ENCODE peak calls at places on chromosome 5, in ten cellular contexts. One of them, this sample, is unnamed. For H3K9me3 and H3K4me1, the result is how much of the 10 kb centered on the place peaks cover.

GRCh38 chr5:134140530-134141201 is 26.2 kb downstream of the TCF7 start:
- DNase-seq in A549: peak
- DNase-seq in heart left ventricle: peak
- DNase-seq in esophagus squamous epithelium: no peak
- DNase-seq in pancreas: peak
- DNase-seq in fibroblast of lung: peak
- DNase-seq in PC-9: peak
- DNase-seq in neural progenitor cell: peak
- DNase-seq in upper lobe of right lung: peak
- DNase-seq in body of pancreas: peak
- DNase-seq in this sample: no peak

GRCh38 chr5:157464518-157465171 is 4.6 kb downstream of the NIPAL4 start:
- DNase-seq in A549: peak
- DNase-seq in heart left ventricle: peak
- DNase-seq in esophagus squamous epithelium: no peak
- DNase-seq in pancreas: no peak
- DNase-seq in fibroblast of lung: peak
- DNase-seq in PC-9: peak
- DNase-seq in neural progenitor cell: no peak
- DNase-seq in upper lobe of right lung: no peak
- DNase-seq in body of pancreas: no peak
- DNase-seq in this sample: peak

GRCh38 chr5:131466171-131466766 is 168.8 kb downstream of the RAPGEF6 start:
- DNase-seq in A549: no peak
- DNase-seq in heart left ventricle: no peak
- DNase-seq in esophagus squamous epithelium: no peak
- DNase-seq in pancreas: no peak
- DNase-seq in fibroblast of lung: peak
- DNase-seq in PC-9: no peak
- DNase-seq in neural progenitor cell: no peak
- DNase-seq in upper lobe of right lung: no peak
- DNase-seq in body of pancreas: no peak
- DNase-seq in this sample: no peak

GRCh38 chr5:102481044-102481715 is 17.6 kb downstream of the SLCO6A1 start:
- DNase-seq in A549: no peak
- DNase-seq in heart left ventricle: no peak
- DNase-seq in esophagus squamous epithelium: no peak
- DNase-seq in pancreas: no peak
- DNase-seq in fibroblast of lung: no peak
- DNase-seq in PC-9: no peak
- DNase-seq in neural progenitor cell: no peak
- DNase-seq in upper lobe of right lung: no peak
- DNase-seq in body of pancreas: no peak
- DNase-seq in this sample: no peak

GRCh38 chr5:146588331-146588730 is 72.3 kb upstream of the GPR151 start:
- DNase-seq in A549: no peak
- DNase-seq in heart left ventricle: no peak
- DNase-seq in esophagus squamous epithelium: no peak
- DNase-seq in pancreas: no peak
- DNase-seq in fibroblast of lung: no peak
- DNase-seq in PC-9: no peak
- DNase-seq in neural progenitor cell: no peak
- DNase-seq in upper lobe of right lung: no peak
- DNase-seq in body of pancreas: no peak
- DNase-seq in this sample: no peak

GRCh38 chr5:675876-676698 is 17.1 kb downstream of the TPPP start:
- DNase-seq in A549: no peak
- DNase-seq in heart left ventricle: peak
- DNase-seq in esophagus squamous epithelium: no peak
- DNase-seq in pancreas: peak
- DNase-seq in fibroblast of lung: no peak
- DNase-seq in PC-9: no peak
- DNase-seq in neural progenitor cell: no peak
- DNase-seq in upper lobe of right lung: peak
- DNase-seq in body of pancreas: no peak
- DNase-seq in this sample: no peak

GRCh38 chr5:151213803-151214613 is 9.9 kb downstream of the CCDC69 start:
- DNase-seq in A549: no peak
- DNase-seq in heart left ventricle: peak
- DNase-seq in esophagus squamous epithelium: peak
- DNase-seq in pancreas: peak
- DNase-seq in fibroblast of lung: peak
- DNase-seq in PC-9: no peak
- DNase-seq in neural progenitor cell: no peak
- DNase-seq in upper lobe of right lung: peak
- DNase-seq in body of pancreas: peak
- DNase-seq in this sample: peak

GRCh38 chr5:150672884-150673275 is 11.8 kb downstream of the MYOZ3 start:
- DNase-seq in A549: no peak
- DNase-seq in heart left ventricle: no peak
- DNase-seq in esophagus squamous epithelium: no peak
- DNase-seq in pancreas: no peak
- DNase-seq in fibroblast of lung: no peak
- DNase-seq in PC-9: no peak
- DNase-seq in neural progenitor cell: no peak
- DNase-seq in upper lobe of right lung: no peak
- DNase-seq in body of pancreas: no peak
- DNase-seq in this sample: no peak

GRCh38 chr5:170571331-170571731 is 67.5 kb downstream of the KCNIP1 start:
- DNase-seq in A549: peak
- DNase-seq in heart left ventricle: no peak
- DNase-seq in esophagus squamous epithelium: no peak
- DNase-seq in pancreas: no peak
- DNase-seq in fibroblast of lung: no peak
- DNase-seq in PC-9: no peak
- DNase-seq in neural progenitor cell: no peak
- DNase-seq in upper lobe of right lung: no peak
- DNase-seq in body of pancreas: no peak
- DNase-seq in this sample: no peak

GRCh38 chr5:153831976-153832375 is 206.7 kb downstream of the FAM114A2 start:
- DNase-seq in A549: peak
- DNase-seq in heart left ventricle: no peak
- DNase-seq in esophagus squamous epithelium: no peak
- DNase-seq in pancreas: no peak
- DNase-seq in fibroblast of lung: peak
- DNase-seq in PC-9: no peak
- DNase-seq in neural progenitor cell: peak
- DNase-seq in upper lobe of right lung: no peak
- DNase-seq in body of pancreas: no peak
- DNase-seq in this sample: no peak

GRCh38 chr5:35600591-35600990 is 17.1 kb upstream of the SPEF2 start:
- DNase-seq in A549: no peak
- DNase-seq in heart left ventricle: no peak
- DNase-seq in esophagus squamous epithelium: no peak
- DNase-seq in pancreas: no peak
- DNase-seq in fibroblast of lung: no peak
- DNase-seq in PC-9: no peak
- DNase-seq in neural progenitor cell: no peak
- DNase-seq in upper lobe of right lung: no peak
- DNase-seq in body of pancreas: no peak
- DNase-seq in this sample: no peak

GRCh38 chr5:35593338-35593737 is 24.3 kb upstream of the SPEF2 start:
- DNase-seq in A549: no peak
- DNase-seq in heart left ventricle: no peak
- DNase-seq in esophagus squamous epithelium: no peak
- DNase-seq in pancreas: no peak
- DNase-seq in fibroblast of lung: no peak
- DNase-seq in PC-9: no peak
- DNase-seq in neural progenitor cell: no peak
- DNase-seq in upper lobe of right lung: no peak
- DNase-seq in body of pancreas: no peak
- DNase-seq in this sample: no peak

GRCh38 chr5:35598707-35599370 is 18.8 kb upstream of the SPEF2 start:
- DNase-seq in A549: no peak
- DNase-seq in heart left ventricle: no peak
- DNase-seq in esophagus squamous epithelium: no peak
- DNase-seq in pancreas: peak
- DNase-seq in fibroblast of lung: no peak
- DNase-seq in PC-9: no peak
- DNase-seq in neural progenitor cell: peak
- DNase-seq in upper lobe of right lung: no peak
- DNase-seq in body of pancreas: peak
- DNase-seq in this sample: no peak
- TF ChIP-seq CTCF in A549: no peak
- TF ChIP-seq CTCF in heart left ventricle: no peak
- TF ChIP-seq CTCF in esophagus squamous epithelium: peak
- TF ChIP-seq CTCF in pancreas: no peak
- TF ChIP-seq CTCF in fibroblast of lung: no peak
- TF ChIP-seq CTCF in PC-9: no peak
- TF ChIP-seq CTCF in neural progenitor cell: peak
- TF ChIP-seq CTCF in upper lobe of right lung: no peak
- TF ChIP-seq CTCF in body of pancreas: peak
- TF ChIP-seq CTCF in this sample: no peak

DNA sequence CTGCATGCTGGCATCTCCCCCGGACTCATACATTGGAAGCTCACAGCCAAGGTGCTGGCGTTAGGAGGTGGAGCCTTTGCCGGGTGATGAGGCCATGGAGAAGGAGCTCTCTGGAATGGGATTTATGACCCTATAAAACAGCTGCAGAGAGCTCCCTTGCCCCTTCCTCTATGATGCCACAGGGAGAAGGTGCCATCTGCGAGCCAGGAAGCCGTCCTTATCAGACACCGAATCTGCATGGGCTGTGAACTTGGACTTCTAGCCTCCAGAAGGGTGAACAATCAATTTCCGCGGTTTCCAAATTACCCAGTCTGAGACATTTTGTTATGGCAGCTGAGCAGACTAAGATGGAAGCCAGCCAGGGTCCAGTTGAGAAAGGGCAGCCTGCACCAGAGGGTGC is 381.2 kb upstream of the IRX1 start:
- DNase-seq in A549: no peak
- DNase-seq in heart left ventricle: peak
- DNase-seq in esophagus squamous epithelium: no peak
- DNase-seq in pancreas: no peak
- DNase-seq in fibroblast of lung: no peak
- DNase-seq in PC-9: no peak
- DNase-seq in neural progenitor cell: no peak
- DNase-seq in upper lobe of right lung: no peak
- DNase-seq in body of pancreas: no peak
- DNase-seq in this sample: no peak
- H3K9me3 ChIP-seq in A549: under half
- H3K9me3 ChIP-seq in heart left ventricle: under half
- H3K9me3 ChIP-seq in esophagus squamous epithelium: under half
- H3K9me3 ChIP-seq in pancreas: under half
- H3K9me3 ChIP-seq in fibroblast of lung: under half
- H3K9me3 ChIP-seq in PC-9: under half
- H3K9me3 ChIP-seq in neural progenitor cell: under half
- H3K9me3 ChIP-seq in upper lobe of right lung: under half
- H3K9me3 ChIP-seq in body of pancreas: under half
- H3K9me3 ChIP-seq in this sample: under half

GRCh38 chr5:143147382-143147781 is 256.1 kb downstream of the NR3C1 start:
- DNase-seq in A549: no peak
- DNase-seq in heart left ventricle: no peak
- DNase-seq in esophagus squamous epithelium: no peak
- DNase-seq in pancreas: no peak
- DNase-seq in fibroblast of lung: no peak
- DNase-seq in PC-9: no peak
- DNase-seq in neural progenitor cell: no peak
- DNase-seq in upper lobe of right lung: no peak
- DNase-seq in body of pancreas: no peak
- DNase-seq in this sample: no peak
- H3K4me1 ChIP-seq in A549: under half
- H3K4me1 ChIP-seq in heart left ventricle: under half
- H3K4me1 ChIP-seq in esophagus squamous epithelium: under half
- H3K4me1 ChIP-seq in pancreas: under half
- H3K4me1 ChIP-seq in fibroblast of lung: under half
- H3K4me1 ChIP-seq in PC-9: under half
- H3K4me1 ChIP-seq in neural progenitor cell: under half
- H3K4me1 ChIP-seq in upper lobe of right lung: under half
- H3K4me1 ChIP-seq in body of pancreas: under half
- H3K4me1 ChIP-seq in this sample: under half

DNA sequence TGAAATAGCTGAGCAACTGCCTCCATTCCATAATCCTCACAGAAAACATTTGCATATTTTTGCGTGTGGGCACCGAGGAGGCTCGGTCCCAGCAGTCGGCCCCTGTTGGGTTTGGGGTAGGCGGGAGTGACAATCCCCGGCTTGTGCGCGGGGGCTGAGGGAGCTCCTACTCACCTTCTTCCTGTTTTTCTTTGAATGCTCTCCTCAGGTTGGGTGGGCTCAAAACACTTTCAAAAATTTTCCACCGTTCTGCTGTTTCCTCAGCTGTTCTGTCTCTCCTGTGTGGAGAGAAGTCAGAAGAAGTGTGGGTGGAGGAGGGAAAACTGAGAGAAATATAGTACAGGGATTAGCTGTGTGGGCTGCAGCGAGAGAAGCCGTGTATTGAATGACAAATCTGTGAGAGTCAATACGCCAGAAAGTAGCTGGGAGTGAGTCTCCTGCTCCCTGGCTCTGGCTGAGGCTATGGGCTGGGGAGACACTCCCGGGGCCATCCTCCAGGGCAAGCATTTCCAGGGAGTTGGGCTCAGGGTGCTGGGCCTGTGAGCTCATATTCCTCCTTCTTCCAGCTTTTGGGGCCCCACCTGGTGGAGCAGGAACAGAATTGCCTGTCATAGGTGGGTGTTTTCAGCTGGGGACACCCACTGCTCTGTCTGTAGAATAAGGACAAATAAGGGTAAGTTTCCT is 84.7 kb downstream of the CMYA5 start:
- DNase-seq in A549: peak
- DNase-seq in heart left ventricle: no peak
- DNase-seq in esophagus squamous epithelium: no peak
- DNase-seq in pancreas: no peak
- DNase-seq in fibroblast of lung: no peak
- DNase-seq in PC-9: peak
- DNase-seq in neural progenitor cell: peak
- DNase-seq in upper lobe of right lung: no peak
- DNase-seq in body of pancreas: no peak
- DNase-seq in this sample: no peak
- TF ChIP-seq CTCF in A549: peak
- TF ChIP-seq CTCF in heart left ventricle: peak
- TF ChIP-seq CTCF in esophagus squamous epithelium: no peak
- TF ChIP-seq CTCF in pancreas: no peak
- TF ChIP-seq CTCF in fibroblast of lung: no peak
- TF ChIP-seq CTCF in PC-9: peak
- TF ChIP-seq CTCF in neural progenitor cell: peak
- TF ChIP-seq CTCF in upper lobe of right lung: peak
- TF ChIP-seq CTCF in body of pancreas: no peak
- TF ChIP-seq CTCF in this sample: no peak

GRCh38 chr5:98770158-98770910 is 3.1 kb upstream of the RGMB start:
- DNase-seq in A549: no peak
- DNase-seq in heart left ventricle: peak
- DNase-seq in esophagus squamous epithelium: no peak
- DNase-seq in pancreas: peak
- DNase-seq in fibroblast of lung: peak
- DNase-seq in PC-9: peak
- DNase-seq in neural progenitor cell: peak
- DNase-seq in upper lobe of right lung: peak
- DNase-seq in body of pancreas: peak
- DNase-seq in this sample: peak
- H3K9me3 ChIP-seq in A549: under half
- H3K9me3 ChIP-seq in heart left ventricle: under half
- H3K9me3 ChIP-seq in esophagus squamous epithelium: under half
- H3K9me3 ChIP-seq in pancreas: under half
- H3K9me3 ChIP-seq in fibroblast of lung: under half
- H3K9me3 ChIP-seq in PC-9: under half
- H3K9me3 ChIP-seq in neural progenitor cell: under half
- H3K9me3 ChIP-seq in upper lobe of right lung: under half
- H3K9me3 ChIP-seq in body of pancreas: under half
- H3K9me3 ChIP-seq in this sample: under half

This sample was measured in CD8-positive, alpha-beta T cell.